ENCODE peak calls at places on chromosomes 11 and 22, in five cellular contexts. O is RWPE1, C is left cardiac atrium, J is sigmoid colon, L is cardiac muscle cell. Y is an unnamed sample.

GRCh38 chr11:61695917-61696316 is 15.7 kb downstream of the DAGLA start:
- DNase-seq in O (peak), C (peak), J (peak), L (no peak), Y (no peak)

GRCh38 chr22:26527574-26528465 is 15.5 kb upstream of the TFIP11 start:
- DNase-seq in O (no peak), C (no peak), J (no peak), L (peak), Y (no peak)

GRCh38 chr11:119152043-119152442 is 3.2 kb downstream of the ABCG4 start:
- DNase-seq in O (no peak), C (no peak), J (no peak), L (no peak), Y (no peak)

GRCh38 chr11:121889931-121890330 is 226.1 kb downstream of the BLID start:
- DNase-seq in O (peak), C (no peak), J (no peak), L (no peak), Y (no peak)

GRCh38 chr11:120516461-120517389 is 5.2 kb downstream of the GRIK4 start:
- DNase-seq in O (no peak), C (no peak), J (peak), L (peak), Y (peak)

GRCh38 chr11:15119352-15119751 is 4.6 kb downstream of the INSC start:
- DNase-seq in O (no peak), C (no peak), J (no peak), L (no peak), Y (no peak)

GRCh38 chr22:44523981-44524759 is 26.1 kb upstream of the RTL6 start:
- DNase-seq in O (no peak), C (peak), J (peak), L (peak), Y (no peak)

GRCh38 chr11:75603791-75604736 is 42.0 kb downstream of the SERPINH1 start:
- DNase-seq in O (peak), C (no peak), J (no peak), L (no peak), Y (no peak)

GRCh38 chr22:46183733-46184132 is 33.4 kb downstream of the PPARA start:
- DNase-seq in O (no peak), C (no peak), J (no peak), L (no peak), Y (no peak)

GRCh38 chr22:42360348-42360747 is 71.9 kb downstream of the NFAM1 start:
- DNase-seq in O (no peak), C (no peak), J (no peak), L (no peak), Y (no peak)

GRCh38 chr11:94544832-94545640 is 1.3 kb downstream of the FUT4 start:
- DNase-seq in O (no peak), C (peak), J (peak), L (no peak), Y (no peak)

GRCh38 chr11:58152776-58153175 is 27.4 kb upstream of the OR9I1 start:
- DNase-seq in O (no peak), C (no peak), J (no peak), L (no peak), Y (no peak)

GRCh38 chr11:14036495-14036894 is 74.0 kb downstream of the SPON1 start:
- DNase-seq in O (peak), C (no peak), J (no peak), L (no peak), Y (no peak)

GRCh38 chr22:29706991-29707390 is 12.8 kb upstream of the CABP7 start:
- DNase-seq in O (no peak), C (no peak), J (no peak), L (no peak), Y (no peak)

GRCh38 chr22:24512043-24512442 is 16.9 kb downstream of the UPB1 start:
- DNase-seq in O (no peak), C (no peak), J (no peak), L (no peak), Y (no peak)

GRCh38 chr11:43366597-43367121 is 7.9 kb downstream of the TTC17 start:
- DNase-seq in O (no peak), C (no peak), J (no peak), L (no peak), Y (no peak)

GRCh38 chr11:123590296-123590912 is 64.0 kb downstream of the SCN3B start:
- DNase-seq in O (peak), C (peak), J (no peak), L (no peak), Y (no peak)

GRCh38 chr11:131928992-131929391 is 558.6 kb downstream of the NTM start:
- DNase-seq in O (no peak), C (no peak), J (no peak), L (no peak), Y (no peak)

GRCh38 chr11:820655-821512 is 2.2 kb downstream of the PNPLA2 start:
- DNase-seq in O (no peak), C (peak), J (peak), L (no peak), Y (no peak)

GRCh38 chr11:66064571-66064970 is 5.5 kb upstream of the PACS1 start:
- DNase-seq in O (no peak), C (no peak), J (no peak), L (no peak), Y (no peak)

GRCh38 chr11:76604652-76605241 is 65.8 kb downstream of the LRRC32 start:
- DNase-seq in O (no peak), C (peak), J (peak), L (no peak), Y (no peak)

GRCh38 chr11:120801801-120802689 is 221.9 kb upstream of the TBCEL start:
- DNase-seq in O (peak), C (peak), J (peak), L (peak), Y (peak)

Y was measured in D721Med.